ENCODE peak calls at places on chromosome 1, in five cellular contexts. One of them, this sample, is unnamed.

GRCh38 chr1:35569956-35570355 is 3.2 kb upstream of the TFAP2E start:
- DNase-seq in HFF-Myc: no peak
- DNase-seq in RPMI7951: peak
- DNase-seq in amygdala: no peak
- DNase-seq in heart left ventricle: no peak
- DNase-seq in this sample: no peak

GRCh38 chr1:56688522-56689026 is 43.5 kb downstream of the PRKAA2 start:
- DNase-seq in HFF-Myc: peak
- DNase-seq in RPMI7951: peak
- DNase-seq in amygdala: no peak
- DNase-seq in heart left ventricle: no peak
- DNase-seq in this sample: no peak

GRCh38 chr1:22978299-22978698 is 5.6 kb upstream of the LACTBL1 start:
- DNase-seq in HFF-Myc: peak
- DNase-seq in RPMI7951: peak
- DNase-seq in amygdala: no peak
- DNase-seq in heart left ventricle: no peak
- DNase-seq in this sample: no peak

GRCh38 chr1:221697924-221698425 is 43.9 kb downstream of the DUSP10 start:
- DNase-seq in HFF-Myc: no peak
- DNase-seq in RPMI7951: peak
- DNase-seq in amygdala: no peak
- DNase-seq in heart left ventricle: no peak
- DNase-seq in this sample: no peak

GRCh38 chr1:14421295-14421976 is 177.0 kb upstream of the KAZN start:
- DNase-seq in HFF-Myc: no peak
- DNase-seq in RPMI7951: no peak
- DNase-seq in amygdala: no peak
- DNase-seq in heart left ventricle: no peak
- DNase-seq in this sample: no peak

GRCh38 chr1:69737527-69738176 is 169.9 kb downstream of the LRRC7 start:
- DNase-seq in HFF-Myc: peak
- DNase-seq in RPMI7951: peak
- DNase-seq in amygdala: no peak
- DNase-seq in heart left ventricle: peak
- DNase-seq in this sample: no peak

GRCh38 chr1:209368864-209369598 is 214.5 kb upstream of the CAMK1G start:
- DNase-seq in HFF-Myc: peak
- DNase-seq in RPMI7951: peak
- DNase-seq in amygdala: no peak
- DNase-seq in heart left ventricle: peak
- DNase-seq in this sample: no peak

GRCh38 chr1:193176113-193176512 is 10.3 kb downstream of the B3GALT2 start:
- DNase-seq in HFF-Myc: no peak
- DNase-seq in RPMI7951: no peak
- DNase-seq in amygdala: no peak
- DNase-seq in heart left ventricle: no peak
- DNase-seq in this sample: no peak

This sample was measured in nucleus accumbens.